ENCODE peak calls at places on chromosomes 6 and 20, in four cellular contexts. V is GM12878, C is HepG2, A is K562. U is an unnamed sample.

GRCh38 chr6:67629268-67629667 is 1005.8 kb upstream of the ADGRB3 start:
- DNase-seq in C (no peak), V (no peak), A (no peak), U (no peak)

GRCh38 chr20:2032168-2032567 is 38.3 kb upstream of the PDYN start:
- DNase-seq in V (no peak), C (no peak), A (no peak), U (no peak)

GRCh38 chr20:48295445-48295903 is 510.2 kb upstream of the SULF2 start:
- DNase-seq in A (no peak), V (no peak), C (peak), U (peak)

GRCh38 chr20:15708984-15709598 is 864.2 kb downstream of the KIF16B start:
- DNase-seq in A (peak), V (no peak), C (peak), U (peak)

GRCh38 chr20:64099086-64099786 is 8.1 kb downstream of the NPBWR2 start:
- DNase-seq in A (no peak), C (no peak), V (no peak), U (no peak)

GRCh38 chr20:1802385-1803215 is 92.6 kb upstream of the SIRPA start:
- DNase-seq in V (no peak), C (peak), A (peak), U (peak)

GRCh38 chr6:142925575-142926110 is 19.3 kb downstream of the HIVEP2 start:
- DNase-seq in A (no peak), V (no peak), C (peak), U (no peak)

GRCh38 chr6:166423781-166424180 is 41.0 kb upstream of the MPC1 start:
- DNase-seq in A (no peak), C (no peak), V (no peak), U (no peak)

GRCh38 chr6:56999049-56999448 is 44.1 kb downstream of the BEND6 start:
- DNase-seq in A (no peak), C (no peak), V (no peak), U (no peak)

GRCh38 chr6:104837158-104837557 is 22.6 kb downstream of the HACE1 start:
- DNase-seq in A (no peak), C (peak), V (no peak), U (no peak)

GRCh38 chr6:104218132-104218531 is 641.6 kb downstream of the HACE1 start:
- DNase-seq in C (no peak), V (no peak), A (no peak), U (no peak)

GRCh38 chr20:3686867-3687321 is 5.1 kb upstream of the ADAM33 start:
- DNase-seq in V (no peak), A (no peak), C (no peak), U (no peak)

GRCh38 chr6:85912582-85912981 is 269.9 kb upstream of the SYNCRIP start:
- DNase-seq in A (no peak), C (no peak), V (no peak), U (no peak)

GRCh38 chr6:160930547-160931377 is 60.8 kb upstream of the MAP3K4 start:
- DNase-seq in A (no peak), C (peak), V (no peak), U (peak)

GRCh38 chr6:100879317-100879716 is 1.8 kb downstream of the ASCC3 start:
- DNase-seq in A (no peak), V (no peak), C (no peak), U (no peak)

GRCh38 chr6:340991-341827 is 48.9 kb downstream of the DUSP22 start:
- DNase-seq in V (peak), C (no peak), A (peak), U (no peak)

GRCh38 chr6:2127484-2127911 is 117.9 kb downstream of the GMDS start:
- DNase-seq in V (peak), C (no peak), A (no peak), U (no peak)

GRCh38 chr6:144216668-144217218 is 66.4 kb downstream of the STX11 start:
- DNase-seq in A (peak), V (no peak), C (no peak), U (peak)

GRCh38 chr6:44828780-44829179 is 441.3 kb downstream of the CDC5L start:
- DNase-seq in V (no peak), C (no peak), A (no peak), U (no peak)

GRCh38 chr6:139457482-139457881 is 83.0 kb upstream of the CITED2 start:
- DNase-seq in C (no peak), A (no peak), V (no peak), U (no peak)

GRCh38 chr20:21529863-21530262 is 16.0 kb upstream of the NKX2-2 start:
- DNase-seq in C (peak), V (no peak), A (no peak), U (peak)

GRCh38 chr6:122717350-122717749 is 62.2 kb upstream of the FABP7 start:
- DNase-seq in V (no peak), C (no peak), A (no peak), U (no peak)

GRCh38 chr6:128600397-128600951 is 80.1 kb upstream of the PTPRK start:
- DNase-seq in A (no peak), C (no peak), V (peak), U (no peak)

GRCh38 chr20:57654998-57655811 is 35.0 kb upstream of the ZBP1 start:
- DNase-seq in C (no peak), A (no peak), V (no peak), U (no peak)

GRCh38 chr20:5410450-5410849 is 93.7 kb upstream of the PROKR2 start:
- DNase-seq in V (no peak), A (no peak), C (no peak), U (no peak)

GRCh38 chr6:151088599-151088935 is 151.2 kb upstream of the AKAP12 start:
- DNase-seq in V (no peak), A (no peak), C (no peak), U (no peak)

GRCh38 chr20:58570181-58570859 is 55.1 kb upstream of the APCDD1L start:
- DNase-seq in C (no peak), A (no peak), V (no peak), U (no peak)

GRCh38 chr20:39829255-39829654 is 859.8 kb downstream of the MAFB start:
- DNase-seq in V (no peak), C (no peak), A (no peak), U (peak)

GRCh38 chr6:22146581-22147468 is 150.0 kb downstream of the PRL start:
- DNase-seq in A (no peak), V (no peak), C (no peak), U (peak)

GRCh38 chr20:1430004-1430451 is 36.6 kb downstream of the NSFL1C start:
- DNase-seq in A (no peak), V (no peak), C (no peak), U (no peak)

GRCh38 chr20:32244150-32244823 is 33.2 kb upstream of the KIF3B start:
- DNase-seq in A (no peak), V (no peak), C (peak), U (no peak)

GRCh38 chr6:143634486-143634885 is 43.3 kb upstream of the PHACTR2 start:
- DNase-seq in V (no peak), C (no peak), A (no peak), U (no peak)

GRCh38 chr20:8330316-8330784 is 198.3 kb downstream of the PLCB1 start:
- DNase-seq in C (no peak), A (no peak), V (no peak), U (no peak)

GRCh38 chr6:151719070-151719469 is 88.4 kb upstream of the ESR1 start:
- DNase-seq in C (no peak), A (no peak), V (no peak), U (no peak)

GRCh38 chr20:62856931-62857619 is 4.5 kb downstream of the TCFL5 start:
- DNase-seq in C (no peak), A (no peak), V (no peak), U (no peak)

GRCh38 chr6:39891976-39892375 is 42.3 kb downstream of the MOCS1 start:
- DNase-seq in A (no peak), C (no peak), V (no peak), U (no peak)

GRCh38 chr6:123000244-123000770 is 4.3 kb downstream of the CLVS2 start:
- DNase-seq in C (no peak), A (no peak), V (no peak), U (no peak)

GRCh38 chr20:11624704-11625103 is 293.0 kb upstream of the BTBD3 start:
- DNase-seq in A (no peak), V (no peak), C (no peak), U (no peak)

GRCh38 chr20:19347943-19348456 is 135.6 kb downstream of the SLC24A3 start:
- DNase-seq in C (no peak), V (peak), A (no peak), U (no peak)
- TF ChIP-seq SP1 in C (no peak), V (no peak), A (no peak), U (no peak)

GRCh38 chr20:61299613-61300012 is 47.6 kb downstream of the CDH4 start:
- DNase-seq in A (no peak), C (no peak), V (no peak), U (no peak)

GRCh38 chr20:61297981-61298380 is 45.9 kb downstream of the CDH4 start:
- DNase-seq in A (no peak), V (no peak), C (no peak), U (no peak)

GRCh38 chr20:61297491-61297890 is 45.4 kb downstream of the CDH4 start:
- DNase-seq in C (no peak), V (no peak), A (no peak), U (no peak)

GRCh38 chr20:61300293-61300692 is 48.2 kb downstream of the CDH4 start:
- DNase-seq in C (no peak), V (no peak), A (no peak), U (no peak)

GRCh38 chr20:61299088-61299487 is 47.0 kb downstream of the CDH4 start:
- DNase-seq in C (no peak), V (no peak), A (no peak), U (no peak)
- TF ChIP-seq FOXK2 in C (no peak), V (no peak), A (no peak), U (no peak)

GRCh38 chr20:14599613-14600012 is 262.2 kb upstream of the FLRT3 start:
- DNase-seq in C (no peak), V (no peak), A (no peak), U (no peak)
- TF ChIP-seq SP1 in C (no peak), V (no peak), A (no peak), U (no peak)

GRCh38 chr20:51756653-51757052 is 11.5 kb downstream of the ATP9A start:
- DNase-seq in V (no peak), A (no peak), C (no peak), U (no peak)

GRCh38 chr20:51759769-51760510 is 8.2 kb downstream of the ATP9A start:
- DNase-seq in A (no peak), V (no peak), C (peak), U (no peak)

GRCh38 chr20:51760905-51761544 is 7.2 kb downstream of the ATP9A start:
- DNase-seq in V (no peak), C (peak), A (no peak), U (no peak)

GRCh38 chr20:51757226-51757625 is 11.0 kb downstream of the ATP9A start:
- DNase-seq in V (no peak), C (no peak), A (no peak), U (no peak)

DNA sequence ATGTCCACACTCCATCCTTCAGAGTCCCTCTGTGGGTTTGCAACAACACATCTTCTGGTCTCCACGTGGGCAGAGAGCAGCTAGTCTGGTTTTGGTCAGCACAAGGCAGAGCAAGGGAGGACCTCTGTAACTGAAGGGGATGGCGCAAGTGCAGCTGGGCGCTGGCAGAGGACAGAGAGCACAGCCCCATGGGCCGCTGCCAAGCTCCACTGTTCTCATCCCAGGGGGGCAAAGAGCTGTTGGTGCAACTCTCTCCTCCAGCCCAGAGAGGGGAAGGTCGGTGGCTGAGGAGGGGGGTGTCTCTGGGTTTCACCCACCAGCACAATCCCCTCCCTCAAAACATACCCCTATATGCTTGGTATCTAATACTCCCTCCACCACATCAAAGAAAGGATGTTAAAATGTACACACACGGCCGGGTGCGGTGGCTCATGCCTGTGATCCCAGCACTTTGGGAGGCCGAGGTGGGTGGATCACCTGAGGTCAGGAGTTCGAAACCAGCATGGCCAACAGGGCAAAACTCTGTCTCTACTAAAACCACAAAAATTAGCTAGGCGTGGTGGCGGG is 9.1 kb downstream of the ATP9A start:
- DNase-seq in V (no peak), A (no peak), C (peak), U (no peak)
- TF ChIP-seq FOXK2 in V (no peak), A (no peak), C (no peak), U (no peak)

DNA sequence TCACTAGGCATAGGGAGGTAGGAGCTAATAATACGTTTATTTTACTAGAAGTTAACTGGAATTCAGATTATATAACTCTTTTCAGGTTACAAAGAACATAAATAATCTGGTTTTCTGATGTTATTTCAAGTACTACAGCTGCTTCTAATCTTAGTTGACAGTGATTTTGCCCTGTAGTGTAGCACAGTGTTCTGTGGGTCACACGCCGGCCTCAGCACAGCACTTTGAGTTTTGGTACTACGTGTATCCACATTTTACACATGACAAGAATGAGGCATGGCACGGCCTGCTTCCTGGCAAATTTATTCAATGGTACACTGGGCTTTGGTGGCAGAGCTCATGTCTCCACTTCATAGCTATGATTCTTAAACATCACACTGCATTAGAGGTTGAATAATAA is 1.1 kb downstream of the HFE start:
- DNase-seq in V (no peak), C (no peak), A (no peak), U (no peak)
- TF ChIP-seq SP1 in V (no peak), C (no peak), A (no peak), U (no peak)

GRCh38 chr20:59580991-59581401 is 23.3 kb upstream of the PHACTR3 start:
- DNase-seq in V (no peak), A (no peak), C (no peak), U (no peak)
- TF ChIP-seq FOXK2 in V (no peak), A (no peak), C (no peak), U (no peak)